ENCODE peak calls at places on chromosomes 11 and 22, in nine cellular contexts. D is uterus, L is mammary epithelial cell, O is tibial artery, V is fibroblast of the aortic adventitia, Y is psoas muscle, E is WTC11, B is GM13976, M is Calu3. T is an unnamed sample.

GRCh38 chr11:78557236-78557635 is 17.4 kb downstream of the NARS2 start:
- DNase-seq in D (no peak), L (no peak), O (no peak), V (no peak), Y (no peak), E (no peak), B (no peak), M (no peak), T (no peak)

GRCh38 chr11:68469122-68469521 is 8.6 kb downstream of the PPP6R3 start:
- DNase-seq in D (no peak), L (no peak), O (no peak), V (peak; percentile 72), Y (no peak), E (no peak), B (no peak), M (no peak), T (no peak)

GRCh38 chr11:117734596-117734995 is 62.4 kb downstream of the DSCAML1 start:
- DNase-seq in D (no peak), L (no peak), O (no peak), V (no peak), Y (no peak), E (no peak), B (no peak), M (no peak), T (peak; percentile 21)

GRCh38 chr22:43510226-43511070 is 98.6 kb downstream of the MPPED1 start:
- DNase-seq in D (no peak), L (no peak), O (no peak), V (no peak), Y (no peak), E (no peak), B (no peak), M (no peak), T (no peak)

GRCh38 chr22:19055801-19056200 is 66.4 kb downstream of the DGCR2 start:
- DNase-seq in D (no peak), L (no peak), O (no peak), V (no peak), Y (no peak), E (peak; percentile 6), B (no peak), M (no peak), T (no peak)

GRCh38 chr11:76131585-76131984 is 74.7 kb downstream of the WNT11 start:
- DNase-seq in D (no peak), L (no peak), O (no peak), V (peak; percentile 26), Y (no peak), E (no peak), B (no peak), M (no peak), T (no peak)

GRCh38 chr11:34331736-34332135 is 26.1 kb downstream of the ABTB2 start:
- DNase-seq in D (no peak), L (no peak), O (no peak), V (no peak), Y (no peak), E (no peak), B (no peak), M (no peak), T (no peak)

GRCh38 chr11:115338476-115338875 is 165.7 kb downstream of the CADM1 start:
- DNase-seq in D (no peak), L (no peak), O (no peak), V (no peak), Y (no peak), E (no peak), B (no peak), M (no peak), T (no peak)

GRCh38 chr11:65710424-65710823 is 1.6 kb upstream of the KAT5 start:
- DNase-seq in D (no peak), L (peak; percentile 6), O (no peak), V (no peak), Y (no peak), E (no peak), B (no peak), M (no peak), T (no peak)

GRCh38 chr11:86978756-86979608 is 23.8 kb upstream of the FZD4 start:
- DNase-seq in D (no peak), L (peak; percentile 36), O (no peak), V (peak; percentile 74), Y (no peak), E (no peak), B (peak; percentile 40), M (no peak), T (no peak)

GRCh38 chr11:99015634-99016454 is 4.9 kb upstream of the CNTN5 start:
- DNase-seq in D (no peak), L (peak; percentile 14), O (no peak), V (peak; percentile 62), Y (no peak), E (no peak), B (peak; percentile 41), M (no peak), T (no peak)

GRCh38 chr11:20016526-20016925 is 143.7 kb downstream of the DBX1 start:
- DNase-seq in D (no peak), L (no peak), O (no peak), V (no peak), Y (no peak), E (no peak), B (no peak), M (no peak), T (no peak)

GRCh38 chr11:113265343-113265742 is 49.0 kb upstream of the TTC12 start:
- DNase-seq in D (no peak), L (no peak), O (no peak), V (no peak), Y (no peak), E (no peak), B (no peak), M (no peak), T (no peak)

GRCh38 chr22:48177591-48177990 is 1415.1 kb downstream of the TBC1D22A start:
- DNase-seq in D (no peak), L (no peak), O (no peak), V (no peak), Y (no peak), E (no peak), B (no peak), M (no peak), T (no peak)

GRCh38 chr22:25334091-25334490 is 114.7 kb downstream of the CRYBB2 start:
- DNase-seq in D (no peak), L (peak; percentile 21), O (no peak), V (peak; percentile 14), Y (peak; percentile 41), E (peak; percentile 77), B (peak; percentile 63), M (peak; percentile 64), T (peak; percentile 97)

GRCh38 chr11:77312107-77312506 is 10.6 kb upstream of the GDPD4 start:
- DNase-seq in D (no peak), L (no peak), O (no peak), V (no peak), Y (no peak), E (no peak), B (no peak), M (no peak), T (no peak)

GRCh38 chr11:123587044-123587443 is 67.4 kb downstream of the SCN3B start:
- DNase-seq in D (no peak), L (no peak), O (no peak), V (no peak), Y (no peak), E (no peak), B (no peak), M (no peak), T (no peak)

DNA sequence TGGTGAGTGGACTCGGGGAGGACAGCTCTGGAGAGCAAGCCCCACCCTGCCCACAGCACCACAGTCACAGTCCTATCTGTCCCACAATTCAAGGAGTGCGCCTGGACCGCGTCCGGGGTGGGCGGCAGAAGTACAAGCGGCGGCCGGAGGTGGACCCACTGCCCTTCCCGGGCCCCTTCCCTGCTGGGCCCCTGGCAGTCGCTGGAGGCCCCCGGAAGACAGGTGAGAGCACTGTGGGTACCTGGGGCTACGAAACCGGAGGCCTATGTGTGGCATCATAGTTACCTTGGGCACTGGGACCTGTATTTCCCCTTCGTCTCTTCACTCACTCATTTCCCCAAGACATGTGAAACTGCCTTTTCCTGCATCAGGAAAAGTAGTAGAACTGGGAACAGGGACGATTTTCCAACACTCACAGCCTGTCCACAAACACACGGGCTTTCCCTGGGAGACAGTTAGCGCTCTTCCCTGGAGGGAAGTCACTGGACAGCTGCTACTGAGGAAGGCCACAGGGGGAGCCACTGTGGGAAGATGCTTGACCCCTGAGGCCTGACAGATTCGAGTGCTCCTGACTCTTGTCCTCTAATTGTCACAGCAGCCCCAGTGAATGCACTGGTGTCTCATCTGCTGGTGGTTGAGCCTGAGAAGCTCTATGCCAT is 3.1 kb downstream of the TRMT112 start:
- DNase-seq in D (no peak), L (no peak), O (no peak), V (no peak), Y (no peak), E (no peak), B (no peak), M (no peak), T (no peak)
- TF ChIP-seq CTCF in D (no peak), L (no peak), O (no peak), V (peak; percentile 24), Y (no peak), E (no peak), B (no peak), M (no peak), T (no peak)

GRCh38 chr11:119727523-119728081 is 1.4 kb downstream of the NECTIN1 start:
- DNase-seq in D (no peak), L (no peak), O (no peak), V (no peak), Y (peak; percentile 31), E (peak; percentile 47), B (peak; percentile 77), M (peak; percentile 55), T (peak; percentile 37)
- TF ChIP-seq CTCF in D (no peak), L (peak; percentile 50), O (no peak), V (peak; percentile 37), Y (peak; percentile 12), E (no peak), B (peak; percentile 27), M (no peak), T (peak; percentile 20)

DNA sequence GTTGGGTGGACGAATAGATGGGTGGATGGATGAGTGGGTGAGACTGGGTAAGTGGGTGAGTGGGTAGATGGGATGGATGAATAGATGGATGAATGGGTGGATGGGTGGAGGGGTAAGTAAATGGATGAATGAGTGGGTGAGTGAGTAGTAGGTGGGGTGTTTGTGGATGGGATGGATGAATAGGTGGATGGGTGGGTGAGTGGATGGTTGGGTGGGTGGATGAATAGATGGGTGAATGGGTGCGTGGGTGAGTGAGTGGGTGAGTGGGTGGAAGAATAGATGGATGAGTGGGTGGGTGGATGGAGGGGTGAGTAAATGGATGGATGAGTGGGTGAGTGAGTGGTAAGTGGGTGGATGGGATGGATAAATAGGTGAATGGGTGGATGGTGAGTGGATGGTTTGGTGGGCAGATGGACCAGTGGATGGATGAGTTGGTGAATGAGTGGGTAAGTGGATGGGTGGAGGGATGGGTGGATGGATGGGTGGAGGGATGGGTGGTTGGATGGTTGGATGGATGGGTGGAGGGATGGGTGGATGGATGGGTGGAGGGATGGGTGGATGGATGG is 12.6 kb downstream of the IGF2 start:
- DNase-seq in D (no peak), L (no peak), O (no peak), V (no peak), Y (no peak), E (no peak), B (no peak), M (no peak), T (no peak)
- TF ChIP-seq CTCF in D (no peak), L (no peak), O (no peak), V (no peak), Y (no peak), E (no peak), B (no peak), M (no peak), T (no peak)

GRCh38 chr11:129766858-129767604 is 48.6 kb upstream of the TMEM45B start:
- DNase-seq in D (no peak), L (peak; percentile 17), O (no peak), V (peak; percentile 34), Y (no peak), E (peak; percentile 70), B (no peak), M (peak; percentile 53), T (peak; percentile 53)
- TF ChIP-seq CTCF in D (no peak), L (peak; percentile 46), O (no peak), V (peak; percentile 72), Y (no peak), E (no peak), B (no peak), M (peak; percentile 36), T (peak; percentile 39)